ENCODE peak calls at places on chromosomes 2 and 18, in six cellular contexts. U is adrenal gland, G is ovary, E is stomach, Y is uterus, W is HCT116. O is an unnamed sample.

GRCh38 chr2:136378712-136379595 is 261.0 kb upstream of the CXCR4 start:
- DNase-seq in U (peak; percentile 79), G (no peak), E (peak; percentile 59), Y (no peak), W (peak; percentile 39), O (peak; percentile 29)

GRCh38 chr2:238265605-238266004 is 22.8 kb downstream of the PER2 start:
- DNase-seq in U (no peak), G (no peak), E (no peak), Y (no peak), W (no peak), O (no peak)

GRCh38 chr2:168470880-168471475 is 14.9 kb downstream of the CERS6 start:
- DNase-seq in U (no peak), G (no peak), E (no peak), Y (no peak), W (no peak), O (no peak)

GRCh38 chr2:64730551-64731305 is 77.0 kb upstream of the SERTAD2 start:
- DNase-seq in U (peak; percentile 73), G (peak; percentile 58), E (peak; percentile 75), Y (peak; percentile 61), W (no peak), O (peak; percentile 38)

GRCh38 chr2:675051-675450 is 2.2 kb downstream of the TMEM18 start:
- DNase-seq in U (no peak), G (no peak), E (no peak), Y (no peak), W (no peak), O (no peak)

GRCh38 chr18:68817584-68817983 is 19.7 kb downstream of the CCDC102B start:
- DNase-seq in U (no peak), G (no peak), E (no peak), Y (no peak), W (no peak), O (no peak)

GRCh38 chr2:193712912-193713311 is 1518.2 kb upstream of the TMEFF2 start:
- DNase-seq in U (no peak), G (no peak), E (no peak), Y (no peak), W (no peak), O (no peak)

GRCh38 chr2:10020001-10020400 is 23.3 kb upstream of the KLF11 start:
- DNase-seq in U (no peak), G (no peak), E (no peak), Y (no peak), W (no peak), O (no peak)

GRCh38 chr2:202450785-202451184 is 74.7 kb downstream of the BMPR2 start:
- DNase-seq in U (no peak), G (no peak), E (no peak), Y (no peak), W (no peak), O (no peak)

GRCh38 chr2:112001136-112001764 is 53.8 kb upstream of the TMEM87B start:
- DNase-seq in U (no peak), G (no peak), E (no peak), Y (no peak), W (no peak), O (no peak)

GRCh38 chr18:62935994-62936393 is 220.7 kb downstream of the PHLPP1 start:
- DNase-seq in U (no peak), G (no peak), E (no peak), Y (no peak), W (no peak), O (no peak)
- H3K27ac ChIP-seq in U (no peak overlapping the region), G (no peak overlapping the region), E (no peak overlapping the region), Y (no peak overlapping the region), W (no peak overlapping the region), O (no peak overlapping the region)

DNA sequence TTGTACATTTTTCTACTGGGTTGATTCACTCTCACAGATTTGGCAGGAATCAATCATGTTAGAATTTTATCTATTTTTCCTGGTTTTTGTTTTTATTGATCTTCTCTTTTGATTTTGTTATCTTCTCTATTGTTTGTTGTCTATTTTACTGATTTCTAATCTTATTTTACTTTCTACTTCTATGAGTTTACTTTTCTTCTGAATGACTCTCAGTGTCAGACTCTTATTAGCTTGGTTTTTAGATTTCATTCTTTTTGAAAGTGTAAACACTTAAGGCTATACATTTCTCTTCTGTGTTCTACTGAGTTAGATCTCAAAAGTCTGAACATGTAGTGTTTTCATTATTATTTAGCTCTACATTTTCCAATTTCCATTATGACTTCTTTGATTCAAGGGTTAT is 47.1 kb downstream of the THOC1 start:
- DNase-seq in U (no peak), G (no peak), E (no peak), Y (no peak), W (no peak), O (no peak)
- H3K36me3 ChIP-seq in U (no peaks in the 10 kb centered on the region), G (no peaks in the 10 kb centered on the region), E (peaks cover 73% of the 10 kb centered on the region), Y (no peaks in the 10 kb centered on the region), W (no peaks in the 10 kb centered on the region), O (peaks cover 79% of the 10 kb centered on the region)

DNA sequence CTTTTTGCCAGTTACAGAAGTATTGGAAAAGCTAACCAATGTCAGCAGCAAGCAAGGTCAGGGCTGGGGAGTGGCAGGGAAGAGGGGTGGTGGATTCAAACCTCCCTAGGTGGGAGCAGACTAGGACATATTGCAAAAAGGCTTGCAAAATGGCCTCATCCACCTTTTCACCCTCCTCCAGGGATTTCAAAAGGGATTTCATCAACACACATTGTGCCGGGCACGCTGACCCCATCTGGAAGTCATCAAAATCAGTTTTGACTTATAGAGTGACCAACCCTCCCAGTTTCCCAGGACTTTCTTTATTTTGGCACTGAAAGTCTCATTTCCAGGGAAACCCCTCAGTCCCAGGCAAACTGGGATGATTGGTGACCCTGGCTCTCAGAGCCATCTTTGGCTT is 94.7 kb downstream of the BIN1 start:
- DNase-seq in U (no peak), G (no peak), E (no peak), Y (peak; percentile 67), W (no peak), O (no peak)
- H3K4me1 ChIP-seq in U (no peaks in the 10 kb centered on the region), G (peaks cover 2% of the 10 kb centered on the region), E (no peaks in the 10 kb centered on the region), Y (no peaks in the 10 kb centered on the region), W (no peaks in the 10 kb centered on the region), O (no peaks in the 10 kb centered on the region)

DNA sequence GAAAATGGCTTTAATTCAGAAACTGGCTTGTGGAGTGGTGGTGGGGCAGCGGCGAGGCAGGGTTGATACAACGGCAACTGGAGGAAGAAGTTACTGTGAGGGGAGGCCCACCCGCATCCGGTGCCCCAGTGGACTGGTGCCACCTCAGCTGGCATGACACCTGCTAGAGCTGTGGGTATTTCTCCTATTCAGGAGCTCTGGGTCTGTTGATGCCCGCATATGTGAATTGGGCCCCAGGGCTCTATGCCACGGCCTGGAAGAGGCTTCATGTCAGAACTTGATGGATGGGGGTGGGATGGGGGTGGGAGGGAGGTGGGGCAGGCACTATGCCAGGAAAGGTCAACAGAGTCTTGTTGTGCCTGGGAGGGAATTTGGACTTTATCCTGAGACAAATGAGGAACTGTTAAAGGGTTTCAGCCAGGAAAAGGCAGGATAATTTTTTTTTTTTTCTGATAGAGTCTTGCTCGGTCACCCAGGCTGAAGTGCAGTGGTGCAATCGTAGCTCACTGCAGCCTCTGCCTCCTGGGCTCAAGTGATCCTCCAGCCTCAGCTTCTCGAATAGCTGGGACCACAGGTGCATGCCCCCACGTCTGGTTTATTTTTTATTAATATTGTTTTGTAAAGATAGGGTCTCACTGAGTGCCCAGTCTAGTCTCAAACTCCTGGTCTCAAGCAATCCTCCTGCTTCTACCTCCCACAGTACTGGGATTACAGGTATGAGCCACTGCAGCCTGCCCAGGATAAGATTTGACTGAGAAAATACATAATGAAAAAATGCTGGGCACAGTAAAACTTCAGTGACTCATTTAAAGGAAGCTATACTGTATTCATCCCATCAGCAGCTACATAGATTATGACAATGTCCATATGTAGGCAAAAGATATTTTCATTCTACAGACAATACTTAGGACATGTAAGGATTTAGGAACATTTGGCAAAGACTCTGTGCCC is 52.6 kb downstream of the SH2D6 start:
- DNase-seq in U (no peak), G (peak; percentile 48), E (peak; percentile 64), Y (peak; percentile 30), W (no peak), O (no peak)
- H3K27ac ChIP-seq in U (no peak overlapping the region), G (no peak overlapping the region), E (peak overlapping the region; percentile 79), Y (no peak overlapping the region), W (no peak overlapping the region), O (no peak overlapping the region)